ENCODE peak calls at places on chromosomes 4 and X, in four cellular contexts. V is IMR-90, S is gastrocnemius medialis, T is breast epithelium. Z is an unnamed sample. For H3K4me1, the result is how much of the 10 kb centered on the place peaks cover.

GRCh38 chr4:141912831-141913230 is 276.4 kb downstream of the IL15 start:
- DNase-seq in V (peak), T (no peak), S (no peak), Z (no peak)

GRCh38 chr4:53376900-53377299 is 541 bp upstream of the FIP1L1 start:
- DNase-seq in V (no peak), T (no peak), S (no peak), Z (no peak)

GRCh38 chr4:149896428-149896827 is 80.8 kb upstream of the IQCM start:
- DNase-seq in S (no peak), T (no peak), V (peak), Z (no peak)

GRCh38 chr4:166274136-166274761 is 401.2 kb downstream of the TLL1 start:
- DNase-seq in T (no peak), S (no peak), V (no peak), Z (no peak)

GRCh38 chrX:33725556-33726232 is 406.4 kb downstream of the FAM47A start:
- DNase-seq in T (peak), S (peak), V (no peak), Z (no peak)

GRCh38 chrX:117982702-117983392 is 133.8 kb downstream of the KLHL13 start:
- DNase-seq in T (no peak), S (no peak), V (no peak), Z (no peak)

GRCh38 chrX:25191403-25191802 is 175.6 kb upstream of the ARX start:
- DNase-seq in V (no peak), T (no peak), S (no peak), Z (no peak)

GRCh38 chrX:2774057-2774456 is 22.2 kb downstream of the XG start:
- DNase-seq in V (no peak), S (no peak), T (no peak), Z (no peak)

GRCh38 chr4:8351931-8352367 is 82.4 kb downstream of the HTRA3 start:
- DNase-seq in T (peak), V (peak), S (peak), Z (no peak)

GRCh38 chrX:6460893-6461490 is 73.9 kb downstream of the VCX3A start:
- DNase-seq in V (no peak), S (no peak), T (no peak), Z (no peak)

GRCh38 chr4:6668391-6668790 is 25.3 kb upstream of the S100P start:
- DNase-seq in S (no peak), V (peak), T (no peak), Z (no peak)

GRCh38 chrX:44305921-44306320 is 37.6 kb downstream of the EFHC2 start:
- DNase-seq in S (no peak), V (no peak), T (no peak), Z (no peak)

GRCh38 chr4:25666031-25666630 is 10.5 kb downstream of the SLC34A2 start:
- DNase-seq in S (no peak), T (no peak), V (no peak), Z (no peak)

GRCh38 chr4:106809083-106809482 is 227.0 kb downstream of the DKK2 start:
- DNase-seq in S (no peak), T (no peak), V (peak), Z (no peak)

GRCh38 chr4:123830920-123831319 is 434.3 kb downstream of the SPRY1 start:
- DNase-seq in T (no peak), V (no peak), S (no peak), Z (no peak)

GRCh38 chr4:79295076-79295475 is 30.8 kb downstream of the NAA11 start:
- DNase-seq in T (no peak), V (no peak), S (no peak), Z (no peak)

GRCh38 chr4:79288185-79288584 is 37.7 kb downstream of the NAA11 start:
- DNase-seq in S (no peak), T (no peak), V (no peak), Z (no peak)

GRCh38 chr4:79292008-79292407 is 33.9 kb downstream of the NAA11 start:
- DNase-seq in V (no peak), T (no peak), S (no peak), Z (no peak)

GRCh38 chr4:79294064-79294463 is 31.8 kb downstream of the NAA11 start:
- DNase-seq in S (no peak), V (no peak), T (no peak), Z (no peak)

DNA sequence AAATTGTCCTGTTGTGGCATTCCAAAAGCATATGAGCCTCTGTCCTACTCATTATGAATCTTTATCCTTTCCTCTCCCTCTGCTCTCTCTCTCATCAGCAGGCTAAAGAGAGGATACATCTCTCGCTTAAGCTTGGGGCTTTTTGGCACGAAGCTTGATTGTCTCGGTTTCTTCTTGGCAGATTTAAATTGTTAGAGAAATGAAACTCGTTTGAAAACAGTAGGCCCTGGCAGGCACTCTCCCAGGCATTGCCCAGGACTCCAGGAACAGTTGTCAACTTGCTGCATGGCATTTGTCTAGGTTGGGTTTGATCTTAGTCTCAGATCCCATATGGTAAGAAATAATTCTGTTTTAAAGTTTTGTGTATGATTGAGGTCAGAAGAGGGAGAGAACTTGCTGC is 35.5 kb downstream of the NAA11 start:
- DNase-seq in T (no peak), V (no peak), S (no peak), Z (no peak)
- TF ChIP-seq POLR2A in T (no peak), V (no peak), S (no peak), Z (no peak)

GRCh38 chrX:19881559-19881958 is 5.8 kb downstream of the SH3KBP1 start:
- DNase-seq in T (no peak), S (no peak), V (no peak), Z (no peak)
- H3K4me1 ChIP-seq in T (under half), S (under half), V (under half), Z (under half)

GRCh38 chrX:100076031-100076430 is 334.0 kb downstream of the PCDH19 start:
- DNase-seq in V (no peak), S (no peak), T (no peak), Z (no peak)

GRCh38 chrX:100070334-100070849 is 339.7 kb downstream of the PCDH19 start:
- DNase-seq in V (no peak), T (no peak), S (no peak), Z (no peak)

DNA sequence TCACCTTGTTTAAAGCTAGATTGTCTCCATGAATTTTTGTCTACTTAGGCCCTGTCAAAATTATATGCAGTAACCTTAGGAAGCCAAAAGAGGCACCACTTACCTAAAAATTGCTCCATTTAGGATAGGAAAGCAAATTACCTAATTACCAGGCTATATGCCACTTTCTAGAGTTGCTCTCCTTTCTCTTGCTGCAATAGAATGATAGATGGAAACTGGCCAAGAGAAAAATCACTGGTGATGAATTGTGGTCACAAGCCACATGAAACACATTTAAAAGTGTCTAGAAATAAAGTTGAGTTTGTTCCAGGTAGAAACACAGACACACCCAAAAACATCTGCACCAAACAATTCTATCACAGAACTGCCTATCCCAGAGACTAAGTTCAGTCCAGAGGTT is 337.8 kb downstream of the PCDH19 start:
- DNase-seq in T (no peak), S (no peak), V (no peak), Z (no peak)
- TF ChIP-seq POLR2A in T (no peak), S (no peak), V (no peak), Z (no peak)

GRCh38 chrX:153576239-153576870 is 22.6 kb downstream of the CCNQ start:
- DNase-seq in T (no peak), V (no peak), S (no peak), Z (no peak)
- H3K4me1 ChIP-seq in T (under half), V (under half), S (under half), Z (under half)

GRCh38 chr4:155433636-155434360 is 57.0 kb upstream of the MAP9 start:
- DNase-seq in T (no peak), V (peak), S (no peak), Z (no peak)
- TF ChIP-seq POLR2A in T (no peak), V (no peak), S (no peak), Z (no peak)

DNA sequence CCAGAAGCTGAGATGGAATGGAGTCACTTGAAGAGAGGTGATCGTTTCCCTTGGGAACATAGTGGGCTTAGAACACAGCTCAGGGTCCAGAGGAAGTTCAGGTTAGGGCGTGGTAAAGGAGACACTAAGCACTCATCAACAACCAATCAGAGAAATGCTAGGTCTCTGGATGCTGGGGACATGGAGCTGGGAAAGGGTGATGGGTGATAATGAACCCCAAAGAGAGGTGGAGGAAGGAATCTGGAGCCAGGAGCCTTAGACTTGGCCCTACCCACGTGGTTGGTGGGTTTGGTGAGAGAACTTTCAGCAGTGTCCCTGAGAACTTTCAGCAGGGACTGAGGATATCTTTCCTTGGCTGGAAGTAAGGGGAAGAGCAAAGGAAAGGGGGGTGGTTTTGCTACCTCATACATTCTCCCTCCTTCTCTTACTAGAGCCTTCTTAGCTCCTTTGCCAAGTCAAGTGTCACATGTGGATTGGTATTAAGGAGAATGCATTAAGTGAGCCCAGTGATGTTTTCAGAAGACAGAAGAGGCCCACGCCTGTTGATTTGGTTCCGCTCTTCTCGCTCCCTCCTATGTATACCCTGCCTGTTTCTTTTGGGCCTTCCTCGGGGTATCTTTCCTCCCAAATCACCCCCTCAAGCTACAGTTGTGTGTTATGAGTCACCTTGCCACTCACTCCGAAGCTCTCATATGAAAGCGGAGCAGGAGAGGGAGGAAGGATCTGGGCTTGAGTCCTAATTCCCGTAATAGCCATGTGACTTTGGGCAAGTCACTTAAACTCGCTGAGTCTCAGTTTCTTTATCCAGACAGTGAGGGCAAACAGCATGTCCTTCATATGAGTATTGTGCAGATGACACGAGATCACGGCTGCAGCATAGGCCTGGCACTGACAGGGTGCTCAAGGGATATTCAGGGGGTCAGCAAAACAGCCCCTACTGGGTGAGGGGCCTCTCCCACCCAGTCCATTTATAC is 63.1 kb downstream of the TSC22D3 start:
- DNase-seq in T (no peak), S (peak), V (peak), Z (no peak)
- H3K4me1 ChIP-seq in T (under half), S (under half), V (under half), Z (under half)

GRCh38 chrX:153824348-153824747 is 6.0 kb downstream of the PDZD4 start:
- DNase-seq in S (no peak), T (no peak), V (no peak), Z (no peak)
- TF ChIP-seq POLR2A in S (no peak), T (no peak), V (no peak), Z (no peak)

DNA sequence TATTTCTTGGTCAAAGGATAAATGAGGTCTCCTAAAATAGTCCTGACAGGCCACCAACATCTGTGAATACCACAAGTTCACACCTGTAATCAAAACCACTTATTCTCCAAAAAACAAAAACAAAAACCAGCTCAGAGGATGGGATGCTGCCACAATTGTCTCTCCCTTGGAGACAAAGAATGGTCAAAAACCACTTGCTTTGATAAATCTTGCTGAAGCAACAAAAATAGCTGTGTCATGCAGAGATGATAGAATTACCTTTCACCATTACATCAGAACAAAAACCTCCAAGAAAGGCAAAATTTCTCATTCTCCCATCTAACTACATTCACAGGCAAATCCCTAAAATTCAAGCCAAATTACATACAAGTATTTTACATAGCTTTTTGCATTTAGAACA is 180.4 kb downstream of the MAML3 start:
- DNase-seq in T (no peak), S (no peak), V (no peak), Z (no peak)
- H3K4me1 ChIP-seq in T (under half), S (under half), V (under half), Z (half or more)

Z was measured in esophagus muscularis mucosa.